ENCODE peak calls at places on chromosomes 12 and 14, in nine cellular contexts. One of them, this sample, is unnamed.

GRCh38 chr14:20680843-20681347 is 3.5 kb upstream of the RNASE4 start:
- DNase-seq in transverse colon: peak; percentile 72
- DNase-seq in aorta: peak; percentile 59
- DNase-seq in heart right ventricle: no peak
- DNase-seq in GM23248: no peak
- DNase-seq in K562: peak; percentile 17
- DNase-seq in fibroblast of lung: no peak
- DNase-seq in tibial nerve: no peak
- DNase-seq in CD8-positive, alpha-beta T cell: no peak
- DNase-seq in this sample: no peak

GRCh38 chr12:112686373-112686772 is 105.2 kb upstream of the RPH3A start:
- DNase-seq in transverse colon: no peak
- DNase-seq in aorta: no peak
- DNase-seq in heart right ventricle: no peak
- DNase-seq in GM23248: peak; percentile 19
- DNase-seq in K562: no peak
- DNase-seq in fibroblast of lung: no peak
- DNase-seq in tibial nerve: no peak
- DNase-seq in CD8-positive, alpha-beta T cell: no peak
- DNase-seq in this sample: no peak

GRCh38 chr12:45192041-45192695 is 23.7 kb upstream of the ANO6 start:
- DNase-seq in transverse colon: no peak
- DNase-seq in aorta: no peak
- DNase-seq in heart right ventricle: no peak
- DNase-seq in GM23248: peak; percentile 65
- DNase-seq in K562: peak; percentile 65
- DNase-seq in fibroblast of lung: peak; percentile 48
- DNase-seq in tibial nerve: no peak
- DNase-seq in CD8-positive, alpha-beta T cell: no peak
- DNase-seq in this sample: peak; percentile 9

GRCh38 chr14:68694516-68695235 is 98.2 kb downstream of the ZFP36L1 start:
- DNase-seq in transverse colon: no peak
- DNase-seq in aorta: peak; percentile 45
- DNase-seq in heart right ventricle: no peak
- DNase-seq in GM23248: peak; percentile 63
- DNase-seq in K562: no peak
- DNase-seq in fibroblast of lung: peak; percentile 80
- DNase-seq in tibial nerve: no peak
- DNase-seq in CD8-positive, alpha-beta T cell: no peak
- DNase-seq in this sample: no peak

GRCh38 chr12:122326597-122326996 is 60.3 kb upstream of the VPS33A start:
- DNase-seq in transverse colon: no peak
- DNase-seq in aorta: no peak
- DNase-seq in heart right ventricle: no peak
- DNase-seq in GM23248: no peak
- DNase-seq in K562: no peak
- DNase-seq in fibroblast of lung: no peak
- DNase-seq in tibial nerve: no peak
- DNase-seq in CD8-positive, alpha-beta T cell: no peak
- DNase-seq in this sample: no peak

GRCh38 chr14:94936901-94937321 is 167.0 kb upstream of the GSC start:
- DNase-seq in transverse colon: peak; percentile 11
- DNase-seq in aorta: peak; percentile 73
- DNase-seq in heart right ventricle: peak; percentile 61
- DNase-seq in GM23248: no peak
- DNase-seq in K562: no peak
- DNase-seq in fibroblast of lung: no peak
- DNase-seq in tibial nerve: peak; percentile 10
- DNase-seq in CD8-positive, alpha-beta T cell: no peak
- DNase-seq in this sample: no peak

GRCh38 chr12:119631930-119632678 is 35.8 kb upstream of the PRKAB1 start:
- DNase-seq in transverse colon: no peak
- DNase-seq in aorta: no peak
- DNase-seq in heart right ventricle: no peak
- DNase-seq in GM23248: peak; percentile 3
- DNase-seq in K562: no peak
- DNase-seq in fibroblast of lung: no peak
- DNase-seq in tibial nerve: no peak
- DNase-seq in CD8-positive, alpha-beta T cell: no peak
- DNase-seq in this sample: no peak

GRCh38 chr14:40417777-40418401 is 985.7 kb upstream of the FBXO33 start:
- DNase-seq in transverse colon: no peak
- DNase-seq in aorta: no peak
- DNase-seq in heart right ventricle: no peak
- DNase-seq in GM23248: peak; percentile 1
- DNase-seq in K562: peak; percentile 6
- DNase-seq in fibroblast of lung: no peak
- DNase-seq in tibial nerve: no peak
- DNase-seq in CD8-positive, alpha-beta T cell: no peak
- DNase-seq in this sample: peak; percentile 71

GRCh38 chr12:88945041-88945732 is 364.9 kb upstream of the KITLG start:
- DNase-seq in transverse colon: no peak
- DNase-seq in aorta: no peak
- DNase-seq in heart right ventricle: no peak
- DNase-seq in GM23248: no peak
- DNase-seq in K562: no peak
- DNase-seq in fibroblast of lung: peak; percentile 70
- DNase-seq in tibial nerve: no peak
- DNase-seq in CD8-positive, alpha-beta T cell: no peak
- DNase-seq in this sample: no peak

GRCh38 chr12:3119745-3120660 is 42.8 kb downstream of the TSPAN9 start:
- DNase-seq in transverse colon: no peak
- DNase-seq in aorta: peak; percentile 64
- DNase-seq in heart right ventricle: peak; percentile 78
- DNase-seq in GM23248: peak; percentile 79
- DNase-seq in K562: no peak
- DNase-seq in fibroblast of lung: peak; percentile 42
- DNase-seq in tibial nerve: no peak
- DNase-seq in CD8-positive, alpha-beta T cell: no peak
- DNase-seq in this sample: no peak

GRCh38 chr12:66066929-66067281 is 63.6 kb downstream of the LLPH start:
- DNase-seq in transverse colon: no peak
- DNase-seq in aorta: no peak
- DNase-seq in heart right ventricle: no peak
- DNase-seq in GM23248: no peak
- DNase-seq in K562: no peak
- DNase-seq in fibroblast of lung: no peak
- DNase-seq in tibial nerve: no peak
- DNase-seq in CD8-positive, alpha-beta T cell: no peak
- DNase-seq in this sample: no peak

GRCh38 chr12:1443421-1444141 is 150.8 kb downstream of the FBXL14 start:
- DNase-seq in transverse colon: no peak
- DNase-seq in aorta: no peak
- DNase-seq in heart right ventricle: no peak
- DNase-seq in GM23248: peak; percentile 84
- DNase-seq in K562: no peak
- DNase-seq in fibroblast of lung: peak; percentile 77
- DNase-seq in tibial nerve: no peak
- DNase-seq in CD8-positive, alpha-beta T cell: no peak
- DNase-seq in this sample: no peak

GRCh38 chr12:68467514-68467913 is 135.4 kb upstream of the MDM1 start:
- DNase-seq in transverse colon: no peak
- DNase-seq in aorta: no peak
- DNase-seq in heart right ventricle: no peak
- DNase-seq in GM23248: no peak
- DNase-seq in K562: no peak
- DNase-seq in fibroblast of lung: no peak
- DNase-seq in tibial nerve: no peak
- DNase-seq in CD8-positive, alpha-beta T cell: no peak
- DNase-seq in this sample: no peak

GRCh38 chr12:68460236-68460635 is 128.1 kb upstream of the MDM1 start:
- DNase-seq in transverse colon: no peak
- DNase-seq in aorta: no peak
- DNase-seq in heart right ventricle: no peak
- DNase-seq in GM23248: no peak
- DNase-seq in K562: no peak
- DNase-seq in fibroblast of lung: no peak
- DNase-seq in tibial nerve: no peak
- DNase-seq in CD8-positive, alpha-beta T cell: no peak
- DNase-seq in this sample: no peak

GRCh38 chr12:68455676-68456345 is 123.6 kb upstream of the MDM1 start:
- DNase-seq in transverse colon: no peak
- DNase-seq in aorta: no peak
- DNase-seq in heart right ventricle: no peak
- DNase-seq in GM23248: no peak
- DNase-seq in K562: no peak
- DNase-seq in fibroblast of lung: no peak
- DNase-seq in tibial nerve: no peak
- DNase-seq in CD8-positive, alpha-beta T cell: no peak
- DNase-seq in this sample: no peak

GRCh38 chr12:68462799-68463198 is 130.6 kb upstream of the MDM1 start:
- DNase-seq in transverse colon: no peak
- DNase-seq in aorta: no peak
- DNase-seq in heart right ventricle: no peak
- DNase-seq in GM23248: no peak
- DNase-seq in K562: no peak
- DNase-seq in fibroblast of lung: no peak
- DNase-seq in tibial nerve: no peak
- DNase-seq in CD8-positive, alpha-beta T cell: no peak
- DNase-seq in this sample: no peak

GRCh38 chr12:68461645-68462044 is 129.5 kb upstream of the MDM1 start:
- DNase-seq in transverse colon: no peak
- DNase-seq in aorta: no peak
- DNase-seq in heart right ventricle: no peak
- DNase-seq in GM23248: no peak
- DNase-seq in K562: no peak
- DNase-seq in fibroblast of lung: no peak
- DNase-seq in tibial nerve: no peak
- DNase-seq in CD8-positive, alpha-beta T cell: no peak
- DNase-seq in this sample: no peak
- H3K27ac ChIP-seq in transverse colon: no peak overlapping the region
- H3K27ac ChIP-seq in aorta: no peak overlapping the region
- H3K27ac ChIP-seq in heart right ventricle: no peak overlapping the region
- H3K27ac ChIP-seq in GM23248: no peak overlapping the region
- H3K27ac ChIP-seq in K562: no peak overlapping the region
- H3K27ac ChIP-seq in fibroblast of lung: no peak overlapping the region
- H3K27ac ChIP-seq in tibial nerve: no peak overlapping the region
- H3K27ac ChIP-seq in CD8-positive, alpha-beta T cell: no peak overlapping the region
- H3K27ac ChIP-seq in this sample: no peak overlapping the region

DNA sequence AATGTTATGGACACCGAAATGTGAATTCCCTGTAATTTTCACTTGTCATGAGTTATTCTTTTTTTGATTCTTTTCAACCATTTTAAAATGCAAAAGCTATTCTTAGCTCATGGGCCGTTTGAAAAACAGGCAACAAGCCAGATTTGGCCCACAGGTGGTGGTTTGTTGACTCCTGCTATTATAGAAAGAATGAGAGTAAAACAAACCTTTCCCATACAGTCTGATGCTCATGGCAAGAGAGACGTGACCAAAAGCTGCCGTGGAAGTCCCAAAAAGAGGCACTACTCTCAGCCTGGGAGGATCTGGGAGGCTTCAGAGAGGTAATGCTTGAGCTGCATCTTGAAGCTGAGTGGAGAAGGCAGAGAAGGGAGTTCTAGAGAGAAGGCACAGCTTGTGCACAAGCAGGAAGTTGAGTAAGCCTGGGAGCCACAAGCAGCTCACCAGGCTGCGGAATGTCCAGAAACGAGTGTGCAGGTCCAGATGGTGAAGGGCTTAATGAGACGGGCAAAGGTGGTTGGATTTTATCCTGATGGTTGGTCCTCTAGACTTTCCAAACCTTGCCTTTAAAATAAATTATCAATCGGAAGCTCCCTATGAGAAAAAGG is 9.6 kb downstream of the PLXNC1 start:
- DNase-seq in transverse colon: peak; percentile 34
- DNase-seq in aorta: no peak
- DNase-seq in heart right ventricle: no peak
- DNase-seq in GM23248: no peak
- DNase-seq in K562: no peak
- DNase-seq in fibroblast of lung: no peak
- DNase-seq in tibial nerve: no peak
- DNase-seq in CD8-positive, alpha-beta T cell: no peak
- DNase-seq in this sample: no peak
- H3K27ac ChIP-seq in transverse colon: no peak overlapping the region
- H3K27ac ChIP-seq in aorta: no peak overlapping the region
- H3K27ac ChIP-seq in heart right ventricle: no peak overlapping the region
- H3K27ac ChIP-seq in GM23248: no peak overlapping the region
- H3K27ac ChIP-seq in K562: no peak overlapping the region
- H3K27ac ChIP-seq in fibroblast of lung: no peak overlapping the region
- H3K27ac ChIP-seq in tibial nerve: no peak overlapping the region
- H3K27ac ChIP-seq in CD8-positive, alpha-beta T cell: no peak overlapping the region
- H3K27ac ChIP-seq in this sample: no peak overlapping the region

DNA sequence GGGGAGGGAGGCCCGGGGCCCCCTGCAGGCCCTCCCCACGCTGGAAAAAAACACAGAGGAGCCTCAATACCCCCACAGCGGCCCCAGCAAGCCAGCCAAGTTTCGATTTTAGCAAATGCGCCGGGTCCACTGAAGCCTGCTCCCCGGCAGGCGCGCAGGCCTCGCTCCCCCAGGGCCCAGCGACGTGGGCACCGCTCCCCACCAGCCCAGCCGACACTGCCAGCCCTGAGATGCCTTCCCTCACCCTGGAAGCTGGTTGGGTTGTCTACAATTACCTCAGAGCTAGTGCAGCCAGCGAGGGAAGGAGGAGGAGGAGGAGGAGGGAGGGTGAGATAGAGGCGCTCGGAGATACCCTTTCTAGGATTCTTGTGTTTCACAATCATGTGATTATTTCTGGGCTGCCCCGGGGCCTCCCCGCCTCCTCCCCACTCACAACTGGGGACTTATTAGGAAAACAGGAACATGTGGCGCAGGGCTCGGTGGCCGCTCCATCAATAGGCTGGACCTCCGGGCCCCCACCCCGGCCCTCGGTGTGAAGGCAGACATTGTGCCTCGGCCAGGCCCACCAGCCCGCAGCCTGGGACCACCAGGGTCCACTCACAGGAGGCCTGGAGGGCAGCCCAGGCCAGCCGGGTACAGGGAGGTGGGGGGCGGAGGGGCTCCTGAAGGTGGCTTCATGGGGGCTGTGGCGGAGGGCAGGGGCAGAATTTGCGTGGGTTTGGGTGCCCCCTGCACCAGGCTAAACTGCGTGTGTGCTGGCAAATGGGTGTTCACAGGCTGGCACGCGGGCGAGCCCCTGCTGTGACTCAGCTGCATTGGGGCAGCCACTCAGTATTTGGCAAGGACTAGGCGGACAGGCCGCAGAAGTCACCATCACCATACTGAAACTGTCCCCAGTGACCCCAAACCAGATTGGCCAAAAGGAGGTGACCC is 109.9 kb downstream of the NCOR2 start:
- DNase-seq in transverse colon: peak; percentile 73
- DNase-seq in aorta: peak; percentile 92
- DNase-seq in heart right ventricle: peak; percentile 74
- DNase-seq in GM23248: peak; percentile 79
- DNase-seq in K562: no peak
- DNase-seq in fibroblast of lung: peak; percentile 19
- DNase-seq in tibial nerve: peak; percentile 86
- DNase-seq in CD8-positive, alpha-beta T cell: peak; percentile 17
- DNase-seq in this sample: no peak
- H3K27ac ChIP-seq in transverse colon: peak overlapping the region; percentile 84
- H3K27ac ChIP-seq in aorta: peak overlapping the region; percentile 10
- H3K27ac ChIP-seq in heart right ventricle: peak overlapping the region; percentile 89
- H3K27ac ChIP-seq in GM23248: peak overlapping the region; percentile 60
- H3K27ac ChIP-seq in K562: no peak overlapping the region
- H3K27ac ChIP-seq in fibroblast of lung: peak overlapping the region; percentile 13
- H3K27ac ChIP-seq in tibial nerve: peak overlapping the region; percentile 72
- H3K27ac ChIP-seq in CD8-positive, alpha-beta T cell: peak overlapping the region; percentile 38
- H3K27ac ChIP-seq in this sample: peak overlapping the region; percentile 64

DNA sequence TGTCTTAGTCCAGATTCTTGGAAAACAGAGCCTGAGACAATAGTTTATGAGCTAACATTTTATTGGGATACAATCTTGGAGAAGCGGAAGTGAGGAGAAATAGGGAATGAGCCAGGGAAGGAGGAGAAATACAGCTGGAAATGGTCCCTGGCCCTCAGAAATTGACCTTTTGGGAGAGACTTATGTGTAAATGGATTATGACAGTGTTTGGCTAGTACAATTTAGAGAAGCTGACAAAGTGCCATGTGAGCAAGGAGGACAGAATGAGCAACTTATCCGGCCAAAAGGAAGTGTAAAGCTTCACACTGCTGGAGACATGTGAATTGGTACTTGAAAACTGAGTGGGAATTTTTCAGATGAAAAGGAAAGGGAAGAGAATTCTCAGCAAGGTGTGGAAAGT is 2.9 kb downstream of the GLIPR1 start:
- DNase-seq in transverse colon: no peak
- DNase-seq in aorta: no peak
- DNase-seq in heart right ventricle: no peak
- DNase-seq in GM23248: peak; percentile 33
- DNase-seq in K562: no peak
- DNase-seq in fibroblast of lung: peak; percentile 42
- DNase-seq in tibial nerve: no peak
- DNase-seq in CD8-positive, alpha-beta T cell: no peak
- DNase-seq in this sample: no peak
- H3K27ac ChIP-seq in transverse colon: peak overlapping the region; percentile 79
- H3K27ac ChIP-seq in aorta: peak overlapping the region; percentile 82
- H3K27ac ChIP-seq in heart right ventricle: no peak overlapping the region
- H3K27ac ChIP-seq in GM23248: peak overlapping the region; percentile 93
- H3K27ac ChIP-seq in K562: no peak overlapping the region
- H3K27ac ChIP-seq in fibroblast of lung: no peak overlapping the region
- H3K27ac ChIP-seq in tibial nerve: no peak overlapping the region
- H3K27ac ChIP-seq in CD8-positive, alpha-beta T cell: no peak overlapping the region
- H3K27ac ChIP-seq in this sample: no peak overlapping the region